ENCODE peak calls at places on chromosomes 1 and 21, in nine cellular contexts. O is MM.1S, I is lower lobe of right lung, L is upper lobe of left lung, S is cardiac muscle cell, G is B cell, X is A549, Q is stomach, B is suprapubic skin. Z is an unnamed sample.

GRCh38 chr1:156310962-156311361 is 11.9 kb upstream of the VHLL start:
- DNase-seq in O (no peak), X (peak), S (no peak), B (no peak), Q (no peak), G (no peak), L (no peak), I (no peak), Z (no peak)

GRCh38 chr1:213979751-213980605 is 7.8 kb upstream of the PROX1 start:
- DNase-seq in S (peak), B (no peak), X (no peak), L (no peak), G (no peak), Q (no peak), O (no peak), I (no peak), Z (no peak)

GRCh38 chr1:59671953-59672305 is 142.8 kb upstream of the HOOK1 start:
- DNase-seq in Q (no peak), B (no peak), G (no peak), L (no peak), S (no peak), I (no peak), X (no peak), O (no peak), Z (no peak)

GRCh38 chr1:113677250-113678158 is 81.8 kb downstream of the PHTF1 start:
- DNase-seq in G (peak), O (peak), S (peak), I (no peak), L (no peak), Q (no peak), B (no peak), X (peak), Z (peak)

GRCh38 chr1:174913225-174913903 is 86.4 kb upstream of the CACYBP start:
- DNase-seq in G (no peak), I (no peak), B (no peak), X (no peak), S (no peak), O (no peak), Q (no peak), L (no peak), Z (no peak)

GRCh38 chr1:7493711-7494110 is 277.4 kb upstream of the VAMP3 start:
- DNase-seq in I (no peak), O (no peak), X (no peak), G (no peak), B (no peak), L (no peak), Q (no peak), S (no peak), Z (no peak)

GRCh38 chr1:119621714-119622113 is 26.4 kb downstream of the ZNF697 start:
- DNase-seq in L (no peak), X (no peak), G (no peak), I (no peak), Q (no peak), S (no peak), B (no peak), O (no peak), Z (no peak)

GRCh38 chr1:207713529-207713928 is 38.3 kb upstream of the CD46 start:
- DNase-seq in S (no peak), B (no peak), G (no peak), Q (no peak), L (no peak), I (no peak), X (peak), O (no peak), Z (no peak)

GRCh38 chr21:25281134-25281533 is 326.1 kb downstream of the MRPL39 start:
- DNase-seq in Q (no peak), I (no peak), L (no peak), G (no peak), X (no peak), S (no peak), O (no peak), B (no peak), Z (no peak)

GRCh38 chr1:60503216-60503615 is 429.6 kb upstream of the C1orf87 start:
- DNase-seq in S (no peak), B (no peak), X (no peak), I (no peak), G (no peak), L (no peak), O (no peak), Q (no peak), Z (no peak)

GRCh38 chr1:166884040-166884642 is 8.1 kb upstream of the TADA1 start:
- DNase-seq in B (no peak), Q (peak), X (peak), O (no peak), L (peak), I (peak), S (peak), G (peak), Z (peak)

GRCh38 chr1:178629549-178630154 is 95.4 kb upstream of the RALGPS2 start:
- DNase-seq in X (no peak), O (no peak), L (no peak), I (no peak), Q (no peak), S (no peak), G (no peak), B (no peak), Z (no peak)
- TF ChIP-seq CTCF in X (no peak), O (no peak), L (no peak), I (no peak), Q (no peak), S (no peak), G (no peak), B (no peak), Z (no peak)

GRCh38 chr1:197130677-197131304 is 15.7 kb downstream of the ASPM start:
- DNase-seq in O (no peak), B (no peak), G (no peak), S (no peak), I (no peak), X (no peak), L (no peak), Q (no peak), Z (no peak)
- TF ChIP-seq CTCF in O (no peak), B (no peak), G (no peak), S (no peak), I (no peak), X (no peak), L (no peak), Q (no peak), Z (no peak)

GRCh38 chr21:36917487-36918158 is 48.8 kb downstream of the HLCS start:
- DNase-seq in I (no peak), X (peak), B (no peak), O (peak), Q (peak), S (peak), L (no peak), G (no peak), Z (no peak)
- TF ChIP-seq CTCF in I (peak), X (peak), B (peak), O (peak), Q (no peak), S (peak), L (no peak), G (no peak), Z (no peak)

DNA sequence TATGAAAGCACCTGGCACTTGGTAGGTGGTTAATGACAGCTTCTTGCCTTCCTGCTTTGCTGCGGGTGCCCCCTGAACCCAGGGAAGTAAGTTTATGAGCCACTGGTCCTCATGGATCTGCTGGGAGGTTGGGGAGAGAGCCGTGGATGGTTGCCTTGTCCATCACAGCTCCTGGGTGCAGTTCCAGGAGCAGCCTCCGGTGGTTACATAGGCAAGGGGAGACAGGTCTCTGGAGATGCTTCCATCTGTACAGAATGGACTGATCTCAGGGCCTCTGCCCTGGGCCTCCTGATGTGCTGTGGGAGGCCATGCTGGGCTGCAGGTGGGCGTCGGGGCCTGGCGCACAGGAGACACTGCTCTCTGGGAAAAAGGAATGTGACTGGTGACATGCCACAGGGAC is 31.6 kb upstream of the ARHGEF10L start:
- DNase-seq in X (no peak), L (no peak), S (no peak), G (no peak), Q (no peak), O (no peak), I (no peak), B (no peak), Z (no peak)
- TF ChIP-seq CTCF in X (no peak), L (no peak), S (peak), G (no peak), Q (peak), O (no peak), I (no peak), B (peak), Z (no peak)

GRCh38 chr1:205750683-205751651 is 985 bp upstream of the NUCKS1 start:
- DNase-seq in B (no peak), O (no peak), S (peak), L (no peak), G (no peak), I (no peak), Q (no peak), X (peak), Z (no peak)

GRCh38 chr1:205746757-205747412 is 3.1 kb downstream of the NUCKS1 start:
- DNase-seq in X (no peak), S (no peak), O (no peak), B (no peak), Q (no peak), G (no peak), L (no peak), I (no peak), Z (no peak)

GRCh38 chr1:205749094-205749825 is 722 bp downstream of the NUCKS1 start:
- DNase-seq in Q (peak), B (peak), S (peak), I (peak), L (peak), G (peak), O (peak), X (peak), Z (peak)

GRCh38 chr1:205748398-205749093 is 1.4 kb downstream of the NUCKS1 start:
- DNase-seq in X (peak), I (no peak), Q (no peak), S (peak), L (no peak), G (no peak), O (peak), B (no peak), Z (peak)

DNA sequence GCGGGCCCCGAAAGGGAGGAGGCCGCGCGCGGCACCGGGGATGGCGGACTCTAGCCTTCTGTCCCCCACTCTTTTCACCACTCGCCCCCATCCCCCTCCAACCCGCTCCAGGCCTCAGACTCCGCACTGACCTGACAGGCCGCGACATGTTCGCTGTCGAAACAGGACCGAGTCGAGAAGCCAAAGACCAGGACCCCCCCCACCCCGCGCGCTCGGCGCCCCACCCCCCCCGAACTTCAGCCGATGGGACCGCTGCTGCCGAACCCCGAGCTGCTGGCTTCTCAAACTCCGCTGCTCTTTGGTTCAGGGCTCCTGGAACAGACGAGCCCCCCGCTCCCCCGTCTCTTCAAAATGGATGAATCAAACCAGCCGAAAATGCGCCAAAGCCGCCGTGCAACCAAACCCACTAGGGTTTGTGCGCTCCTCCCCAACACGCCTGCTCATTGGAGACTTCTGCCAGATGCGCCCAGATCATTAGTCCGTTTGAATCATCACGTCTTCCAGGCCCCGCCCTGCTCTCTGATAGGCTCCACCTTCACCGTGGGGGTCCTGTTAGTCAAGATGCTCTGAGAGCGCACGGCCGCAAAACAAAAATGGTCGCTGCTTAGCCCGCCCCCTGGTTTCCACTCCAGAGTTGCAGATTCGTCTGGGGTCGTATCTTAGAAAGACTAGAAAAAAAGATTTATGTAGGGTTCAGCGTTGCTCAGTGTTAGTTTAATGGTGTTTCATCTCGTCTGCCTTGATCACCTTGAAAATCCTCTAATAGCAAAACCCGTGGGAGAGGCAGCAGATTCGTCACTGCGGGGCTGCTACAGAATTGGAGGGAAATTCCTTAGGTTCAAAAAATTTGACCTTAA is at the start of gene NUCKS1:
- DNase-seq in I (peak), O (peak), B (peak), L (peak), Q (peak), G (peak), S (peak), X (peak), Z (peak)
- TF ChIP-seq CTCF in I (no peak), O (no peak), B (peak), L (no peak), Q (peak), G (no peak), S (peak), X (no peak), Z (no peak)

DNA sequence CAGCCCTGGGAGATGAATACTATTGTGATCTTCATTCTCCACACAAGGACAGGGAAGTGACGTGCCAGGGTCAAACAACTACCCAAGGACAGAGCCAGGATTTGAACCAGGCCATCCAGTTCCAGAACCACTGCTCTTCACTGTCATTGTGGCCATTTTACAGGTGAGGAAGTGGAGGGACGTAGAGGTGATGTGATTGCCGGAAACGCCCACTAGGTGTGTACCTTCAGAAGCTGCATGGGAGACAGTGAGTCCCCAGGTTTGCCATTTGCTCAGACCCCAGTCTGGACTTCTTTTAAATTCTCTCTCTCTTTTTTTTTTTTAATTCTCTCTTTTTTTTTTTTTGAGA is 207.6 kb upstream of the TMEM51 start:
- DNase-seq in S (no peak), Q (no peak), G (no peak), X (no peak), O (no peak), B (no peak), I (no peak), L (no peak), Z (no peak)
- TF ChIP-seq CTCF in S (no peak), Q (no peak), G (no peak), X (no peak), O (no peak), B (no peak), I (no peak), L (no peak), Z (no peak)

GRCh38 chr1:37875833-37876232 is 16.4 kb upstream of the MTF1 start:
- DNase-seq in I (no peak), O (no peak), S (no peak), Q (no peak), B (no peak), G (no peak), X (peak), L (no peak), Z (no peak)
- TF ChIP-seq CTCF in I (no peak), O (peak), S (peak), Q (no peak), B (no peak), G (no peak), X (no peak), L (no peak), Z (no peak)

GRCh38 chr1:23555949-23556640 is 3.2 kb downstream of the ID3 start:
- DNase-seq in X (peak), G (no peak), O (no peak), B (no peak), L (no peak), Q (no peak), I (no peak), S (peak), Z (no peak)

GRCh38 chr1:23553206-23553895 is 6.0 kb downstream of the ID3 start:
- DNase-seq in I (no peak), Q (no peak), X (no peak), G (no peak), S (no peak), L (no peak), O (no peak), B (no peak), Z (no peak)

GRCh38 chr1:23553896-23554480 is 5.3 kb downstream of the ID3 start:
- DNase-seq in S (no peak), Q (no peak), O (no peak), B (no peak), X (no peak), L (no peak), I (no peak), G (no peak), Z (no peak)

GRCh38 chr1:23555225-23555801 is 4.0 kb downstream of the ID3 start:
- DNase-seq in S (peak), X (peak), B (no peak), Q (no peak), I (no peak), O (no peak), L (no peak), G (no peak), Z (no peak)

GRCh38 chr1:23554481-23555224 is 4.6 kb downstream of the ID3 start:
- DNase-seq in G (peak), S (peak), B (no peak), X (peak), Q (peak), I (peak), O (peak), L (peak), Z (peak)
- TF ChIP-seq CTCF in G (peak), S (no peak), B (peak), X (peak), Q (no peak), I (peak), O (peak), L (no peak), Z (no peak)

Z was measured in GM20000.